ENCODE peak calls at places on chromosomes 12 and 14, in nine cellular contexts. One of them, this sample, is unnamed.
A peak's percentile ranks its signal among the peaks of the same experiment; 100 is the strongest.

GRCh38 chr12:114921796-114922195 is 237.8 kb upstream of the TBX3 start:
- DNase-seq in GM23248: peak; percentile 36
- DNase-seq in heart left ventricle: no peak
- DNase-seq in anterior cingulate cortex: no peak
- DNase-seq in NCI-H1417: no peak
- DNase-seq in CD8-positive, alpha-beta T cell: no peak
- DNase-seq in effector memory CD4-positive, alpha-beta T cell: no peak
- DNase-seq in RWPE1: no peak
- DNase-seq in M059J: no peak
- DNase-seq in this sample: no peak

GRCh38 chr14:55128386-55129085 is 516 bp upstream of the LGALS3 start:
- DNase-seq in GM23248: peak; percentile 32
- DNase-seq in heart left ventricle: no peak
- DNase-seq in anterior cingulate cortex: no peak
- DNase-seq in NCI-H1417: no peak
- DNase-seq in CD8-positive, alpha-beta T cell: no peak
- DNase-seq in effector memory CD4-positive, alpha-beta T cell: no peak
- DNase-seq in RWPE1: no peak
- DNase-seq in M059J: no peak
- DNase-seq in this sample: no peak

GRCh38 chr12:80810874-80811273 is 94.2 kb downstream of the MYF5 start:
- DNase-seq in GM23248: peak; percentile 4
- DNase-seq in heart left ventricle: no peak
- DNase-seq in anterior cingulate cortex: no peak
- DNase-seq in NCI-H1417: no peak
- DNase-seq in CD8-positive, alpha-beta T cell: no peak
- DNase-seq in effector memory CD4-positive, alpha-beta T cell: no peak
- DNase-seq in RWPE1: no peak
- DNase-seq in M059J: no peak
- DNase-seq in this sample: no peak

GRCh38 chr12:124699878-124700277 is 132.5 kb upstream of the NCOR2 start:
- DNase-seq in GM23248: no peak
- DNase-seq in heart left ventricle: no peak
- DNase-seq in anterior cingulate cortex: no peak
- DNase-seq in NCI-H1417: peak; percentile 85
- DNase-seq in CD8-positive, alpha-beta T cell: no peak
- DNase-seq in effector memory CD4-positive, alpha-beta T cell: no peak
- DNase-seq in RWPE1: no peak
- DNase-seq in M059J: no peak
- DNase-seq in this sample: no peak

GRCh38 chr12:9094512-9095206 is 21.1 kb downstream of the A2M start:
- DNase-seq in GM23248: no peak
- DNase-seq in heart left ventricle: no peak
- DNase-seq in anterior cingulate cortex: no peak
- DNase-seq in NCI-H1417: no peak
- DNase-seq in CD8-positive, alpha-beta T cell: no peak
- DNase-seq in effector memory CD4-positive, alpha-beta T cell: no peak
- DNase-seq in RWPE1: no peak
- DNase-seq in M059J: no peak
- DNase-seq in this sample: no peak

GRCh38 chr12:108964391-108965166 is 56.3 kb downstream of the SVOP start:
- DNase-seq in GM23248: no peak
- DNase-seq in heart left ventricle: no peak
- DNase-seq in anterior cingulate cortex: no peak
- DNase-seq in NCI-H1417: no peak
- DNase-seq in CD8-positive, alpha-beta T cell: no peak
- DNase-seq in effector memory CD4-positive, alpha-beta T cell: no peak
- DNase-seq in RWPE1: no peak
- DNase-seq in M059J: no peak
- DNase-seq in this sample: no peak

GRCh38 chr14:70004791-70005190 is 125.6 kb downstream of the SMOC1 start:
- DNase-seq in GM23248: no peak
- DNase-seq in heart left ventricle: no peak
- DNase-seq in anterior cingulate cortex: no peak
- DNase-seq in NCI-H1417: no peak
- DNase-seq in CD8-positive, alpha-beta T cell: no peak
- DNase-seq in effector memory CD4-positive, alpha-beta T cell: no peak
- DNase-seq in RWPE1: no peak
- DNase-seq in M059J: no peak
- DNase-seq in this sample: no peak

GRCh38 chr12:98456583-98457573 is 58.5 kb upstream of the TMPO start:
- DNase-seq in GM23248: peak; percentile 86
- DNase-seq in heart left ventricle: peak; percentile 43
- DNase-seq in anterior cingulate cortex: no peak
- DNase-seq in NCI-H1417: no peak
- DNase-seq in CD8-positive, alpha-beta T cell: no peak
- DNase-seq in effector memory CD4-positive, alpha-beta T cell: no peak
- DNase-seq in RWPE1: no peak
- DNase-seq in M059J: peak; percentile 57
- DNase-seq in this sample: no peak

GRCh38 chr12:122245553-122245952 is 19.7 kb upstream of the DIABLO start:
- DNase-seq in GM23248: no peak
- DNase-seq in heart left ventricle: no peak
- DNase-seq in anterior cingulate cortex: no peak
- DNase-seq in NCI-H1417: no peak
- DNase-seq in CD8-positive, alpha-beta T cell: no peak
- DNase-seq in effector memory CD4-positive, alpha-beta T cell: no peak
- DNase-seq in RWPE1: no peak
- DNase-seq in M059J: no peak
- DNase-seq in this sample: no peak

GRCh38 chr14:21003788-21004346 is 4.8 kb downstream of the SLC39A2 start:
- DNase-seq in GM23248: no peak
- DNase-seq in heart left ventricle: peak; percentile 44
- DNase-seq in anterior cingulate cortex: no peak
- DNase-seq in NCI-H1417: no peak
- DNase-seq in CD8-positive, alpha-beta T cell: no peak
- DNase-seq in effector memory CD4-positive, alpha-beta T cell: no peak
- DNase-seq in RWPE1: no peak
- DNase-seq in M059J: no peak
- DNase-seq in this sample: no peak

GRCh38 chr14:102540310-102541028 is 30.9 kb upstream of the ANKRD9 start:
- DNase-seq in GM23248: no peak
- DNase-seq in heart left ventricle: no peak
- DNase-seq in anterior cingulate cortex: no peak
- DNase-seq in NCI-H1417: no peak
- DNase-seq in CD8-positive, alpha-beta T cell: no peak
- DNase-seq in effector memory CD4-positive, alpha-beta T cell: no peak
- DNase-seq in RWPE1: peak; percentile 54
- DNase-seq in M059J: no peak
- DNase-seq in this sample: no peak

GRCh38 chr14:82641050-82641540 is 1107.4 kb upstream of the SEL1L start:
- DNase-seq in GM23248: no peak
- DNase-seq in heart left ventricle: no peak
- DNase-seq in anterior cingulate cortex: no peak
- DNase-seq in NCI-H1417: no peak
- DNase-seq in CD8-positive, alpha-beta T cell: no peak
- DNase-seq in effector memory CD4-positive, alpha-beta T cell: no peak
- DNase-seq in RWPE1: no peak
- DNase-seq in M059J: no peak
- DNase-seq in this sample: no peak

GRCh38 chr12:94204647-94205247 is 56.4 kb downstream of the PLXNC1 start:
- DNase-seq in GM23248: no peak
- DNase-seq in heart left ventricle: no peak
- DNase-seq in anterior cingulate cortex: no peak
- DNase-seq in NCI-H1417: no peak
- DNase-seq in CD8-positive, alpha-beta T cell: no peak
- DNase-seq in effector memory CD4-positive, alpha-beta T cell: no peak
- DNase-seq in RWPE1: no peak
- DNase-seq in M059J: no peak
- DNase-seq in this sample: no peak

GRCh38 chr14:105333613-105334364 is 19.2 kb downstream of the PACS2 start:
- DNase-seq in GM23248: no peak
- DNase-seq in heart left ventricle: peak; percentile 22
- DNase-seq in anterior cingulate cortex: no peak
- DNase-seq in NCI-H1417: no peak
- DNase-seq in CD8-positive, alpha-beta T cell: no peak
- DNase-seq in effector memory CD4-positive, alpha-beta T cell: no peak
- DNase-seq in RWPE1: no peak
- DNase-seq in M059J: no peak
- DNase-seq in this sample: no peak

GRCh38 chr12:31600764-31601163 is 9.8 kb upstream of the DENND5B start:
- DNase-seq in GM23248: no peak
- DNase-seq in heart left ventricle: no peak
- DNase-seq in anterior cingulate cortex: no peak
- DNase-seq in NCI-H1417: no peak
- DNase-seq in CD8-positive, alpha-beta T cell: no peak
- DNase-seq in effector memory CD4-positive, alpha-beta T cell: no peak
- DNase-seq in RWPE1: no peak
- DNase-seq in M059J: no peak
- DNase-seq in this sample: no peak

GRCh38 chr12:2291182-2291832 is 238.5 kb downstream of the CACNA1C start:
- DNase-seq in GM23248: peak; percentile 49
- DNase-seq in heart left ventricle: no peak
- DNase-seq in anterior cingulate cortex: no peak
- DNase-seq in NCI-H1417: peak; percentile 71
- DNase-seq in CD8-positive, alpha-beta T cell: peak; percentile 18
- DNase-seq in effector memory CD4-positive, alpha-beta T cell: no peak
- DNase-seq in RWPE1: peak; percentile 53
- DNase-seq in M059J: no peak
- DNase-seq in this sample: no peak

GRCh38 chr12:100528471-100529139 is 44.9 kb upstream of the GAS2L3 start:
- DNase-seq in GM23248: no peak
- DNase-seq in heart left ventricle: no peak
- DNase-seq in anterior cingulate cortex: no peak
- DNase-seq in NCI-H1417: no peak
- DNase-seq in CD8-positive, alpha-beta T cell: no peak
- DNase-seq in effector memory CD4-positive, alpha-beta T cell: no peak
- DNase-seq in RWPE1: no peak
- DNase-seq in M059J: no peak
- DNase-seq in this sample: no peak

GRCh38 chr14:101226603-101227425 is 323.3 kb upstream of the RTL1 start:
- DNase-seq in GM23248: no peak
- DNase-seq in heart left ventricle: no peak
- DNase-seq in anterior cingulate cortex: no peak
- DNase-seq in NCI-H1417: no peak
- DNase-seq in CD8-positive, alpha-beta T cell: peak; percentile 7
- DNase-seq in effector memory CD4-positive, alpha-beta T cell: no peak
- DNase-seq in RWPE1: no peak
- DNase-seq in M059J: no peak
- DNase-seq in this sample: no peak

GRCh38 chr14:105918496-105919262 is 392.3 kb downstream of the TMEM121 start:
- DNase-seq in GM23248: no peak
- DNase-seq in heart left ventricle: no peak
- DNase-seq in anterior cingulate cortex: no peak
- DNase-seq in NCI-H1417: no peak
- DNase-seq in CD8-positive, alpha-beta T cell: no peak
- DNase-seq in effector memory CD4-positive, alpha-beta T cell: no peak
- DNase-seq in RWPE1: no peak
- DNase-seq in M059J: no peak
- DNase-seq in this sample: no peak

This sample was measured in NK-92 treated with Interleukin-12 subunit alpha and Interleukin-12 subunit beta, amount 100 ng/mL, for 24 hours.